ENCODE peak calls at places on chromosomes 6 and 20, in five cellular contexts. D, P, Z, W and M are unnamed samples.

GRCh38 chr6:158415666-158416065 is 103.4 kb downstream of the TULP4 start:
- DNase-seq in D (no peak), P (no peak), Z (no peak), W (no peak), M (no peak)

GRCh38 chr6:14243617-14244016 is 126.0 kb downstream of the CD83 start:
- DNase-seq in D (peak), P (no peak), Z (no peak), W (no peak), M (no peak)

GRCh38 chr20:15235799-15236198 is 898.4 kb upstream of the FLRT3 start:
- DNase-seq in D (no peak), P (no peak), Z (no peak), W (no peak), M (no peak)

GRCh38 chr20:33113387-33113908 is 34.0 kb downstream of the BPIFB4 start:
- DNase-seq in D (no peak), P (no peak), Z (no peak), W (no peak), M (no peak)

GRCh38 chr6:158381214-158381613 is 68.9 kb downstream of the TULP4 start:
- DNase-seq in D (no peak), P (no peak), Z (no peak), W (no peak), M (no peak)

GRCh38 chr20:44464514-44464913 is 11.2 kb upstream of the TTPAL start:
- DNase-seq in D (no peak), P (peak), Z (no peak), W (no peak), M (no peak)

GRCh38 chr6:38058022-38058421 is 238.5 kb downstream of the ZFAND3 start:
- DNase-seq in D (no peak), P (peak), Z (no peak), W (peak), M (peak)

GRCh38 chr6:53651149-53651763 is 14.3 kb downstream of the KLHL31 start:
- DNase-seq in D (no peak), P (peak), Z (peak), W (no peak), M (peak)

GRCh38 chr6:1461207-1461606 is 71.8 kb downstream of the FOXF2 start:
- DNase-seq in D (no peak), P (no peak), Z (no peak), W (peak), M (no peak)

GRCh38 chr6:31870385-31870921 is 7.8 kb upstream of the NEU1 start:
- DNase-seq in D (peak), P (no peak), Z (peak), W (no peak), M (no peak)

GRCh38 chr20:62178316-62179161 is 4.3 kb upstream of the MTG2 start:
- DNase-seq in D (no peak), P (no peak), Z (no peak), W (no peak), M (no peak)

GRCh38 chr6:131367206-131367873 is 205.7 kb upstream of the ARG1 start:
- DNase-seq in D (no peak), P (peak), Z (no peak), W (no peak), M (no peak)

GRCh38 chr6:17601389-17601703 is 1.2 kb downstream of the FAM8A1 start:
- DNase-seq in D (no peak), P (no peak), Z (no peak), W (no peak), M (no peak)

GRCh38 chr20:40467703-40468411 is 221.2 kb downstream of the MAFB start:
- DNase-seq in D (no peak), P (no peak), Z (no peak), W (no peak), M (no peak)

GRCh38 chr6:41546866-41547798 is 951 bp downstream of the FOXP4 start:
- DNase-seq in D (peak), P (no peak), Z (peak), W (no peak), M (no peak)

GRCh38 chr6:135195522-135195921 is 14.4 kb downstream of the MYB start:
- DNase-seq in D (no peak), P (no peak), Z (peak), W (no peak), M (no peak)
- TF ChIP-seq ZNF274 in D (no peak), P (no peak), Z (no peak), W (no peak), M (no peak)

GRCh38 chr6:6390849-6391602 is 70.6 kb upstream of the F13A1 start:
- DNase-seq in D (no peak), P (no peak), Z (no peak), W (peak), M (no peak)

GRCh38 chr6:6397842-6398241 is 77.4 kb upstream of the F13A1 start:
- DNase-seq in D (no peak), P (no peak), Z (no peak), W (no peak), M (no peak)

GRCh38 chr6:6392214-6393068 is 72.0 kb upstream of the F13A1 start:
- DNase-seq in D (no peak), P (no peak), Z (no peak), W (peak), M (no peak)

GRCh38 chr6:6395581-6396197 is 75.2 kb upstream of the F13A1 start:
- DNase-seq in D (no peak), P (no peak), Z (no peak), W (no peak), M (no peak)

GRCh38 chr6:6393069-6393529 is 72.6 kb upstream of the F13A1 start:
- DNase-seq in D (no peak), P (no peak), Z (no peak), W (no peak), M (no peak)
- H3K4me2 ChIP-seq in D (no peak), P (no peak), Z (no peak), W (peak), M (no peak)

DNA sequence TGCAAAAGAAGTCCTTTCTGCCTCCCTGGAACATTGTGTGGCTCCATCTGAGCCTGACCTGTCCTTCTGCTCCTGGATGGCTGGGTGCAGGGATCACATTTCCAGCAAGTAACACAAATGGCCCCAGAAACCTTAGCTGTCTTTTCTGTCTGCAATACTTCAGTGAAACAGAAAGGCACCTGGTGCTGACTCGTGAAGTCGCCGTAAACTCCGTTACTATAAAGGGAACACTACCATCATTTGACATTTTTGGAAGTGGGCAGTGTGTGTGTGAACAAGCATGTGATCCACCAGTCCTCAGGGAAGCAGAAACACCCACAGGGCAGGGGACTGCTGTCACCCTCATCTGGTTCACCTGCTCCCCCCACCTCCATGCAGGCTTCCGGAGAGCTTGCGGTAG is 23.9 kb downstream of the SERPINB6 start:
- DNase-seq in D (peak), P (no peak), Z (no peak), W (no peak), M (no peak)
- TF ChIP-seq ZNF274 in D (no peak), P (no peak), Z (no peak), W (no peak), M (no peak)

GRCh38 chr6:167240034-167240541 is 51.0 kb upstream of the UNC93A start:
- DNase-seq in D (no peak), P (no peak), Z (no peak), W (no peak), M (no peak)

GRCh38 chr6:167237438-167237837 is 53.7 kb upstream of the UNC93A start:
- DNase-seq in D (no peak), P (no peak), Z (no peak), W (no peak), M (no peak)

GRCh38 chr6:167236239-167236571 is 54.9 kb upstream of the UNC93A start:
- DNase-seq in D (peak), P (no peak), Z (no peak), W (no peak), M (no peak)

GRCh38 chr6:167238169-167238693 is 52.9 kb upstream of the UNC93A start:
- DNase-seq in D (no peak), P (peak), Z (no peak), W (no peak), M (no peak)

GRCh38 chr6:167238694-167239467 is 52.2 kb upstream of the UNC93A start:
- DNase-seq in D (no peak), P (peak), Z (no peak), W (no peak), M (no peak)
- H3K4me2 ChIP-seq in D (no peak), P (peak), Z (no peak), W (no peak), M (no peak)

DNA sequence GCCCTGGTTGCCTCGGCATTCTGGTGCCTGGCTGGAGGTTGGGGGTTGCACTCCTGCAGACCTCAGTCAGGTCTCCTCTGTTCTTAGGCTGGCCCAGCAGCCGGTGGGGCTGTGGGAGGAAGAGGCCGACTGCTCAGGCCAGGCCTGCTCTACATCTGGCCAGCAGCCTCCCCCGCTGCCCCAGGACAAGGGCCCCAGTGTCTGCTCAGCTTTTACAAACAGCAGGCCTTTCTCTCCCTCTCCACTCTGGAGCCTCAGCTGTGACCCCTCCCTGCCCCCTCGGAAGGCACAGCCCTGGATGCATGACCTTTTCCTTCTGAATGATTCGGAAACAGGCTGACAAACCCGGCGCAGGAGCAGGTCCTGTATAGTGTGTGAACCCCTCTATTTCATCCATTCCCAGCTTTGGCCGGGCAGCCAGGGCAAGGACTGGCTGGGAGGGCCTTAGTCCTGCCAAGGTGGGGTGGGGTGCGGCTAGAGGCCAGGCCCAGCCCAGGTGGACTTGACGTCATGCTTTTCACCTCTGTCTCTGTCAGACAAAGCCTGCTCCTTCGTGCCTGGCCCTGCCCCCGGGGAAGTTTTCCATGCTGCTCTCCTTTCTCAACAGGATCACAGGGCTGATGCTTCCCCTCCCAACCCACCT is 10.2 kb upstream of the ITPR3 start:
- DNase-seq in D (peak), P (peak), Z (no peak), W (no peak), M (no peak)
- TF ChIP-seq ZNF274 in D (no peak), P (peak), Z (no peak), W (no peak), M (no peak)

DNA sequence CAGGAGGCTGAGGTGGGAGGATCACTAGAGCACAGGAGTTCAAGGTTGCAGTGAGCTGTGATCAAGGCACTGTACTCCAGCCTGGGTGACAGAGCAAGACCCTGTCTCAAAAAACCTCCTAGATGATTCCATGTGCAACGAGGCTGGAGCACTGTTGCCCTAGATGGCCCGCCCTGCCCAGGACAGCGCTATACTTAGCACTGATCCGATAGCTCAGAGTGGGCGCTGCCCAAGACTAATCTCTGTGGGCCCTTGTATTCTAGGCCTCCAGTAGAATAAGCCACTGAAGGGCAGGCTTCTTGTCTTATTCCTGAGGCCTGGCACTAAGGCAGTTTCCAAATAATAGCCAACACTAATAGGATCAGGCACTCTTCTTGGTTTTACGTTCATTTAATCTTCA is 41.0 kb downstream of the STK35 start:
- DNase-seq in D (no peak), P (no peak), Z (no peak), W (no peak), M (no peak)
- H3K4me2 ChIP-seq in D (no peak), P (no peak), Z (no peak), W (no peak), M (no peak)